ENCODE peak calls at places on chromosomes 3 and 15, in nine cellular contexts. One of them, this sample, is unnamed.

GRCh38 chr15:80902298-80902801 is 87.3 kb downstream of the MESD start:
- DNase-seq in stimulated activated CD4-positive, alpha-beta T cell treated with anti-CD3 and anti-CD28 coated beads, Interleukin-1b, Interleukin-23, amount 100 ng/mL, for 48 hours: no peak
- DNase-seq in GM04504: no peak
- DNase-seq in T-helper 1 cell: no peak
- DNase-seq in GM23248: no peak
- DNase-seq in HCT116: no peak
- DNase-seq in activated CD4-positive, CD25-positive, alpha-beta regulatory T cell: no peak
- DNase-seq in left ventricle myocardium inferior: no peak
- DNase-seq in lower leg skin: no peak
- DNase-seq in this sample: no peak

GRCh38 chr15:101366853-101367252 is 71.8 kb upstream of the SNRPA1 start:
- DNase-seq in lower leg skin: peak; percentile 50
- DNase-seq in GM23248: no peak
- DNase-seq in T-helper 1 cell: no peak
- DNase-seq in activated CD4-positive, CD25-positive, alpha-beta regulatory T cell: no peak
- DNase-seq in left ventricle myocardium inferior: no peak
- DNase-seq in HCT116: no peak
- DNase-seq in stimulated activated CD4-positive, alpha-beta T cell treated with anti-CD3 and anti-CD28 coated beads, Interleukin-1b, Interleukin-23, amount 100 ng/mL, for 48 hours: no peak
- DNase-seq in GM04504: no peak
- DNase-seq in this sample: no peak

GRCh38 chr15:75215107-75216004 is 13.7 kb downstream of the C15orf39 start:
- DNase-seq in activated CD4-positive, CD25-positive, alpha-beta regulatory T cell: no peak
- DNase-seq in T-helper 1 cell: no peak
- DNase-seq in lower leg skin: no peak
- DNase-seq in stimulated activated CD4-positive, alpha-beta T cell treated with anti-CD3 and anti-CD28 coated beads, Interleukin-1b, Interleukin-23, amount 100 ng/mL, for 48 hours: no peak
- DNase-seq in GM04504: no peak
- DNase-seq in left ventricle myocardium inferior: no peak
- DNase-seq in GM23248: no peak
- DNase-seq in HCT116: no peak
- DNase-seq in this sample: no peak

GRCh38 chr3:194714122-194714425 is 28.4 kb downstream of the FAM43A start:
- DNase-seq in stimulated activated CD4-positive, alpha-beta T cell treated with anti-CD3 and anti-CD28 coated beads, Interleukin-1b, Interleukin-23, amount 100 ng/mL, for 48 hours: no peak
- DNase-seq in GM23248: no peak
- DNase-seq in T-helper 1 cell: no peak
- DNase-seq in lower leg skin: no peak
- DNase-seq in activated CD4-positive, CD25-positive, alpha-beta regulatory T cell: no peak
- DNase-seq in GM04504: no peak
- DNase-seq in left ventricle myocardium inferior: no peak
- DNase-seq in HCT116: no peak
- DNase-seq in this sample: no peak

GRCh38 chr15:69433831-69434230 is 18.8 kb upstream of the RPLP1 start:
- DNase-seq in lower leg skin: no peak
- DNase-seq in HCT116: no peak
- DNase-seq in stimulated activated CD4-positive, alpha-beta T cell treated with anti-CD3 and anti-CD28 coated beads, Interleukin-1b, Interleukin-23, amount 100 ng/mL, for 48 hours: no peak
- DNase-seq in GM23248: no peak
- DNase-seq in left ventricle myocardium inferior: no peak
- DNase-seq in activated CD4-positive, CD25-positive, alpha-beta regulatory T cell: no peak
- DNase-seq in T-helper 1 cell: no peak
- DNase-seq in GM04504: no peak
- DNase-seq in this sample: no peak

GRCh38 chr15:85681391-85681790 is 113.3 kb downstream of the KLHL25 start:
- DNase-seq in left ventricle myocardium inferior: no peak
- DNase-seq in GM04504: no peak
- DNase-seq in activated CD4-positive, CD25-positive, alpha-beta regulatory T cell: no peak
- DNase-seq in stimulated activated CD4-positive, alpha-beta T cell treated with anti-CD3 and anti-CD28 coated beads, Interleukin-1b, Interleukin-23, amount 100 ng/mL, for 48 hours: no peak
- DNase-seq in HCT116: no peak
- DNase-seq in lower leg skin: no peak
- DNase-seq in GM23248: no peak
- DNase-seq in T-helper 1 cell: no peak
- DNase-seq in this sample: no peak

GRCh38 chr3:148366743-148367410 is 330.8 kb upstream of the AGTR1 start:
- DNase-seq in GM23248: peak; percentile 55
- DNase-seq in left ventricle myocardium inferior: no peak
- DNase-seq in activated CD4-positive, CD25-positive, alpha-beta regulatory T cell: no peak
- DNase-seq in T-helper 1 cell: no peak
- DNase-seq in GM04504: no peak
- DNase-seq in stimulated activated CD4-positive, alpha-beta T cell treated with anti-CD3 and anti-CD28 coated beads, Interleukin-1b, Interleukin-23, amount 100 ng/mL, for 48 hours: no peak
- DNase-seq in HCT116: no peak
- DNase-seq in lower leg skin: no peak
- DNase-seq in this sample: peak; percentile 62

GRCh38 chr15:94297543-94297942 is 66.2 kb downstream of the MCTP2 start:
- DNase-seq in activated CD4-positive, CD25-positive, alpha-beta regulatory T cell: no peak
- DNase-seq in GM04504: no peak
- DNase-seq in stimulated activated CD4-positive, alpha-beta T cell treated with anti-CD3 and anti-CD28 coated beads, Interleukin-1b, Interleukin-23, amount 100 ng/mL, for 48 hours: no peak
- DNase-seq in lower leg skin: no peak
- DNase-seq in HCT116: no peak
- DNase-seq in GM23248: no peak
- DNase-seq in left ventricle myocardium inferior: no peak
- DNase-seq in T-helper 1 cell: no peak
- DNase-seq in this sample: no peak

GRCh38 chr15:45026646-45027045 is 3.7 kb downstream of the SORD start:
- DNase-seq in GM23248: no peak
- DNase-seq in T-helper 1 cell: no peak
- DNase-seq in GM04504: no peak
- DNase-seq in left ventricle myocardium inferior: no peak
- DNase-seq in stimulated activated CD4-positive, alpha-beta T cell treated with anti-CD3 and anti-CD28 coated beads, Interleukin-1b, Interleukin-23, amount 100 ng/mL, for 48 hours: no peak
- DNase-seq in lower leg skin: no peak
- DNase-seq in HCT116: no peak
- DNase-seq in activated CD4-positive, CD25-positive, alpha-beta regulatory T cell: no peak
- DNase-seq in this sample: no peak

GRCh38 chr3:44861412-44862220 is at the start of gene TMEM42:
- DNase-seq in activated CD4-positive, CD25-positive, alpha-beta regulatory T cell: peak; percentile 76
- DNase-seq in GM04504: peak; percentile 84
- DNase-seq in lower leg skin: peak; percentile 97
- DNase-seq in HCT116: peak; percentile 78
- DNase-seq in left ventricle myocardium inferior: peak; percentile 91
- DNase-seq in GM23248: peak; percentile 97
- DNase-seq in stimulated activated CD4-positive, alpha-beta T cell treated with anti-CD3 and anti-CD28 coated beads, Interleukin-1b, Interleukin-23, amount 100 ng/mL, for 48 hours: peak; percentile 86
- DNase-seq in T-helper 1 cell: peak; percentile 85
- DNase-seq in this sample: peak; percentile 90

GRCh38 chr3:123750659-123751420 is 133.3 kb downstream of the MYLK start:
- DNase-seq in lower leg skin: no peak
- DNase-seq in T-helper 1 cell: no peak
- DNase-seq in stimulated activated CD4-positive, alpha-beta T cell treated with anti-CD3 and anti-CD28 coated beads, Interleukin-1b, Interleukin-23, amount 100 ng/mL, for 48 hours: no peak
- DNase-seq in left ventricle myocardium inferior: no peak
- DNase-seq in HCT116: peak; percentile 28
- DNase-seq in GM04504: peak; percentile 74
- DNase-seq in GM23248: peak; percentile 92
- DNase-seq in activated CD4-positive, CD25-positive, alpha-beta regulatory T cell: no peak
- DNase-seq in this sample: peak; percentile 98

GRCh38 chr3:31116651-31117050 is 222.2 kb upstream of the GADL1 start:
- DNase-seq in GM04504: no peak
- DNase-seq in T-helper 1 cell: no peak
- DNase-seq in GM23248: no peak
- DNase-seq in HCT116: no peak
- DNase-seq in stimulated activated CD4-positive, alpha-beta T cell treated with anti-CD3 and anti-CD28 coated beads, Interleukin-1b, Interleukin-23, amount 100 ng/mL, for 48 hours: no peak
- DNase-seq in activated CD4-positive, CD25-positive, alpha-beta regulatory T cell: no peak
- DNase-seq in left ventricle myocardium inferior: no peak
- DNase-seq in lower leg skin: no peak
- DNase-seq in this sample: peak; percentile 42

GRCh38 chr3:4474683-4475490 is 7.8 kb upstream of the SUMF1 start:
- DNase-seq in GM23248: peak; percentile 65
- DNase-seq in left ventricle myocardium inferior: peak; percentile 26
- DNase-seq in activated CD4-positive, CD25-positive, alpha-beta regulatory T cell: no peak
- DNase-seq in HCT116: no peak
- DNase-seq in stimulated activated CD4-positive, alpha-beta T cell treated with anti-CD3 and anti-CD28 coated beads, Interleukin-1b, Interleukin-23, amount 100 ng/mL, for 48 hours: peak; percentile 70
- DNase-seq in lower leg skin: no peak
- DNase-seq in T-helper 1 cell: no peak
- DNase-seq in GM04504: no peak
- DNase-seq in this sample: peak; percentile 32

GRCh38 chr3:197542741-197543454 is 12.9 kb downstream of the BDH1 start:
- DNase-seq in GM23248: no peak
- DNase-seq in T-helper 1 cell: no peak
- DNase-seq in GM04504: no peak
- DNase-seq in HCT116: no peak
- DNase-seq in lower leg skin: peak; percentile 87
- DNase-seq in activated CD4-positive, CD25-positive, alpha-beta regulatory T cell: no peak
- DNase-seq in stimulated activated CD4-positive, alpha-beta T cell treated with anti-CD3 and anti-CD28 coated beads, Interleukin-1b, Interleukin-23, amount 100 ng/mL, for 48 hours: no peak
- DNase-seq in left ventricle myocardium inferior: peak; percentile 44
- DNase-seq in this sample: no peak

GRCh38 chr3:189278211-189278610 is 106.4 kb downstream of the TPRG1 start:
- DNase-seq in T-helper 1 cell: no peak
- DNase-seq in HCT116: no peak
- DNase-seq in activated CD4-positive, CD25-positive, alpha-beta regulatory T cell: no peak
- DNase-seq in left ventricle myocardium inferior: no peak
- DNase-seq in lower leg skin: no peak
- DNase-seq in GM04504: no peak
- DNase-seq in stimulated activated CD4-positive, alpha-beta T cell treated with anti-CD3 and anti-CD28 coated beads, Interleukin-1b, Interleukin-23, amount 100 ng/mL, for 48 hours: no peak
- DNase-seq in GM23248: no peak
- DNase-seq in this sample: no peak

GRCh38 chr3:44223274-44223673 is 18.4 kb upstream of the TOPAZ1 start:
- DNase-seq in stimulated activated CD4-positive, alpha-beta T cell treated with anti-CD3 and anti-CD28 coated beads, Interleukin-1b, Interleukin-23, amount 100 ng/mL, for 48 hours: no peak
- DNase-seq in activated CD4-positive, CD25-positive, alpha-beta regulatory T cell: no peak
- DNase-seq in GM23248: peak; percentile 10
- DNase-seq in left ventricle myocardium inferior: no peak
- DNase-seq in GM04504: no peak
- DNase-seq in HCT116: no peak
- DNase-seq in lower leg skin: no peak
- DNase-seq in T-helper 1 cell: no peak
- DNase-seq in this sample: peak; percentile 34

GRCh38 chr3:30689202-30689641 is 82.8 kb downstream of the TGFBR2 start:
- DNase-seq in left ventricle myocardium inferior: no peak
- DNase-seq in stimulated activated CD4-positive, alpha-beta T cell treated with anti-CD3 and anti-CD28 coated beads, Interleukin-1b, Interleukin-23, amount 100 ng/mL, for 48 hours: no peak
- DNase-seq in HCT116: peak; percentile 79
- DNase-seq in lower leg skin: no peak
- DNase-seq in GM04504: no peak
- DNase-seq in activated CD4-positive, CD25-positive, alpha-beta regulatory T cell: no peak
- DNase-seq in GM23248: peak; percentile 70
- DNase-seq in T-helper 1 cell: no peak
- DNase-seq in this sample: peak; percentile 79

GRCh38 chr3:188367741-188368140 is 213.8 kb downstream of the LPP start:
- DNase-seq in lower leg skin: no peak
- DNase-seq in GM23248: no peak
- DNase-seq in GM04504: no peak
- DNase-seq in stimulated activated CD4-positive, alpha-beta T cell treated with anti-CD3 and anti-CD28 coated beads, Interleukin-1b, Interleukin-23, amount 100 ng/mL, for 48 hours: no peak
- DNase-seq in activated CD4-positive, CD25-positive, alpha-beta regulatory T cell: no peak
- DNase-seq in left ventricle myocardium inferior: no peak
- DNase-seq in T-helper 1 cell: no peak
- DNase-seq in HCT116: no peak
- DNase-seq in this sample: no peak

GRCh38 chr15:90219421-90220141 is 14.2 kb downstream of the CIB1 start:
- DNase-seq in HCT116: no peak
- DNase-seq in lower leg skin: no peak
- DNase-seq in stimulated activated CD4-positive, alpha-beta T cell treated with anti-CD3 and anti-CD28 coated beads, Interleukin-1b, Interleukin-23, amount 100 ng/mL, for 48 hours: peak; percentile 41
- DNase-seq in T-helper 1 cell: peak; percentile 42
- DNase-seq in GM23248: peak; percentile 53
- DNase-seq in left ventricle myocardium inferior: no peak
- DNase-seq in GM04504: no peak
- DNase-seq in activated CD4-positive, CD25-positive, alpha-beta regulatory T cell: peak; percentile 30
- DNase-seq in this sample: peak; percentile 44

GRCh38 chr15:75640483-75641175 is 605 bp upstream of the IMP3 start:
- DNase-seq in left ventricle myocardium inferior: peak; percentile 38
- DNase-seq in GM23248: peak; percentile 69
- DNase-seq in lower leg skin: no peak
- DNase-seq in stimulated activated CD4-positive, alpha-beta T cell treated with anti-CD3 and anti-CD28 coated beads, Interleukin-1b, Interleukin-23, amount 100 ng/mL, for 48 hours: peak; percentile 56
- DNase-seq in HCT116: peak; percentile 54
- DNase-seq in activated CD4-positive, CD25-positive, alpha-beta regulatory T cell: peak; percentile 29
- DNase-seq in GM04504: no peak
- DNase-seq in T-helper 1 cell: peak; percentile 40
- DNase-seq in this sample: peak; percentile 64